ENCODE peak calls at places on chromosome 11, in four cellular contexts. W is K562, S is GM12878, I is HepG2. E is an unnamed sample.

GRCh38 chr11:6022954-6023353 is 7.6 kb downstream of the OR56A1 start:
- DNase-seq in W (peak), S (peak), I (peak), E (no peak)

GRCh38 chr11:29333993-29334780 is 682.6 kb downstream of the KCNA4 start:
- DNase-seq in W (peak), S (peak), I (peak), E (no peak)

GRCh38 chr11:27553186-27553585 is 46.6 kb upstream of the LIN7C start:
- DNase-seq in W (no peak), S (no peak), I (no peak), E (no peak)

GRCh38 chr11:71998649-71999310 is at the start of gene IL18BP:
- DNase-seq in W (no peak), S (peak), I (no peak), E (no peak)

GRCh38 chr11:43879789-43880639 is 617 bp upstream of the ALKBH3 start:
- DNase-seq in W (peak), S (no peak), I (no peak), E (no peak)

GRCh38 chr11:14422052-14422813 is 63.2 kb upstream of the RRAS2 start:
- DNase-seq in W (peak), S (no peak), I (peak), E (peak)

GRCh38 chr11:8593935-8594909 is at the start of gene STK33:
- DNase-seq in W (no peak), S (no peak), I (peak), E (peak)

GRCh38 chr11:38256436-38256835 is 1658.4 kb upstream of the RAG2 start:
- DNase-seq in W (no peak), S (no peak), I (no peak), E (no peak)

GRCh38 chr11:121425818-121426217 is 26.3 kb upstream of the SORL1 start:
- DNase-seq in W (no peak), S (no peak), I (no peak), E (no peak)

GRCh38 chr11:46686886-46687810 is 13.3 kb downstream of the ARHGAP1 start:
- DNase-seq in W (no peak), S (no peak), I (no peak), E (no peak)

GRCh38 chr11:95111923-95112540 is 22.4 kb downstream of the ENDOD1 start:
- DNase-seq in W (no peak), S (no peak), I (no peak), E (no peak)

DNA sequence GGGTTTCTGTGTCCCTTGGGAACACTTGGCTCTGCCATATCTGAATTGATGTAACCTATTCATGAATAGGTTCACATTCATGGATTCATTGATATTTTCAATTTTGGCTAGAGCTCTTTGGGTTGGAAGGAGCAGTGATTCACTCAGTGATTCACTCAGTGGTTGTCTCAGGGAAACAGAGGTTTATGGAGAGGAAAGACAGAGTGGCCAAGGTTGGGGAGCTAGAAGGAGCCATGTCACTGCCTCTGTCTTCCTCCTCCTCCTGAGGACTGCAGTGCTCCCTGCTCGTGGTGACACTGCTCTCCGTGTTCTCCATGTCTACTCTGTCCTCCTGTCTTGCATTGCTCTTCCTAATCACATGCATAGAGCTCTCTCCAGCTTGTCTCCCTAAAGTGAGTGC is 17.4 kb downstream of the CEP164 start:
- DNase-seq in W (no peak), S (no peak), I (no peak), E (no peak)
- TF ChIP-seq GABPA in W (no peak), S (no peak), I (no peak), E (no peak)

DNA sequence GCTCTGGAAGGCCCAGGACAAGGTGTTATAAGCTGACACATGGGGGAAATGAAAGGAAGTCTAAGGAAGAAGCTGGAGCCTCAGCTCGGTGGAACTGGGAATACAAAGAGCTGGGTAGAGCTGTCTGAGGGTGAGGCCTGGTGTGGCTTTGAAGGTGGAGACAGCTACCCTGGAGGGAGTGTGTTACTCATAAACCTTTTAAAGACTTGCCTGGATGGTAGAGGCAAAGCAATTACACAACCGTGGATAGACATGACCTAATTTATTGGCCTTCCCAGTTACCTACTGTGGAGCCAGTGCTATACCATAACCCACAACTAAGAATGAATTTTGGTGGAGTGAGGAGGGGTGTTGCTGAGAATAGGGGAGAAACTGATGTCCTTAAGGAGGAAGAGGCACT is 22.6 kb downstream of the EXPH5 start:
- DNase-seq in W (no peak), S (no peak), I (no peak), E (no peak)
- TF ChIP-seq SRF in W (no peak), S (no peak), I (no peak), E (no peak)

GRCh38 chr11:76768091-76769047 is 14.8 kb upstream of the TSKU start:
- DNase-seq in W (no peak), S (no peak), I (peak), E (no peak)
- TF ChIP-seq GABPA in W (no peak), S (no peak), I (no peak), E (no peak)

GRCh38 chr11:60251485-60252207 is 8.7 kb upstream of the MS4A4E start:
- DNase-seq in W (peak), S (peak), I (peak), E (no peak)
- TF ChIP-seq SRF in W (no peak), S (no peak), I (no peak), E (no peak)

DNA sequence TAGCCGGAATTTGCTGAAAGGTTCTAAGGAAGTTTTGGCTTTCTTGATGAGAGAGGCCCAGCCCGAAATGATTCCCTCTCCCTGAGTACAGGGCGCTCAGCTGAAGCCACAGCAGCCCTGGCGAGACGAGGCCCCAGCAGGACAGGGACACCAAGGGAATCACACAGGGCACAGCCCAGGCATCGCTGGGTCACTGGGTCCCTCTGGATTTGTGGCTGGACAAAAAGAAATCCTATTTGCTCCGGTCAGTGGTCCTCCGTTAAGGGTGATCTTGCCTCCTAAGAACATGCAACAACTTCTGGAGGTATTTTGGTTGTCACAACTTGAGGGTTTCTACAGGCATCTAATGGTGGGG is 6.4 kb downstream of the FGF19 start:
- DNase-seq in W (no peak), S (no peak), I (no peak), E (no peak)
- TF ChIP-seq GABPA in W (no peak), S (no peak), I (no peak), E (no peak)

DNA sequence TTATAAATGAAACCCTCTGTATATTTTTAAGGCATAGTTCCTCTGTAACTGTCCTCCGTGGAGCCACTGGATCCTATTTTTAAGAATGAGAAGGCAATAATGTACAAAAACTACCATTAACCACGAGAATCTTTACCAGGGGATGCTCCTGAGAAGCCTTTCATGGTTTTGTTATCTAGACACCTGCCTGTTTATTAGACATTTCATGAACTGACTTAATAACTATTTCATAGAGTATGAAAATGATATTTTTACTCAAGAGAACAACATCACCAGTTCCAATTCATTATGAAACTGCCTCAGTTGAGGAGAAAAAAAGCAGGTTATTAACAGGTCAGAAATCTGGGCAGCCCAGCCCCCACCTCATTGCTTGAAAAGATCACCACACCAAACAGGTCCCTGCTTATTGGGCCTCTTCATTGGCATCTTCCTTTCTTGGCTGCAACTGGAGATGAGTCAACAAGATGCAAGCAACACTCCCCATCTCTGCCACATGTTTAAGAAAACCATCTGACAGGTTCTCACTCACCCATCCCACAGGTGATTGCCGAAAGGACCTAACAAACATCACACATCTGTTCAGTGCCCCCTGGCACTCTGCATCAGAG is 27.8 kb downstream of the ETS1 start:
- DNase-seq in W (no peak), S (no peak), I (no peak), E (no peak)
- TF ChIP-seq SRF in W (no peak), S (no peak), I (no peak), E (no peak)

DNA sequence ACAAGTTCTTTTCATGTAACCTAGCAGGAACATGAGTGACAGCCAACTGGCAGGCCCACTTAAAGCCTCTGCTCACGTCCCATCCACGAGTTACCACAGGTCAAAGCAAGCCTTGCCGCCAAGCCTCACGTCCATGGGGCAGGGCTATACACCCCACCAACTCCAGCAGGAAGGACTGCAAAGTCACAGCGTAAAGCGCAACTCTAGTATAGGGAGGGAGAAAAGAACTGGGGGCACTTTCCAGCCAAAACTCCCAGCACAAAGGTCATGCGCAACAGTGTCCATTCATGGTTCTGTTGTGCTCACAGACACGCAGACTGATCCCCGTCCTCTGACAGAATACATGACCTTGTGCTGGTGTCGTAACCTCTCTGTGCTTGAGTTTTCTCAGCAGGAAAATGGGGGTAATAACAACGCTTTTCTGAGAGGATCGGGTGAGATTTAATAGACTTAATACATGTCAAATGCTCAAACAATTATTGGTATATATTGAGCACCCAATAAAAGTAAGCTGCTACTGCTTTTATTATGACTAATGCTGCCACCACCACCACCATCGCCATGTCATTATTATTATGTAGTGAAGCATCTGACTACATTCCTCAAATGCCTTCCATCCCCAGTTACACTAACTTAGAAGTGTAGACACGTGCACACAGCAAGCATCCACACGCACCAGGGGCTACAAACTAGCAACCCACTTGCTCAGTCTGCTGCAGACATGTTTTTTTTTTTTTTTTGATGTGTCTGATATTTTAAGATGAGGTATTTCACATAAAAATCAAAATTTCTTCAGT is 104.4 kb upstream of the PARVA start:
- DNase-seq in W (no peak), S (no peak), I (peak), E (no peak)
- TF ChIP-seq GABPA in W (no peak), S (no peak), I (no peak), E (no peak)

GRCh38 chr11:68122936-68123539 is 1.9 kb upstream of the CHKA start:
- DNase-seq in W (no peak), S (no peak), I (peak), E (no peak)

GRCh38 chr11:68125164-68125563 is 4.0 kb upstream of the CHKA start:
- DNase-seq in W (no peak), S (no peak), I (no peak), E (no peak)

GRCh38 chr11:68128682-68129327 is 7.6 kb upstream of the CHKA start:
- DNase-seq in W (peak), S (no peak), I (peak), E (no peak)

GRCh38 chr11:68130121-68130520 is 8.9 kb upstream of the CHKA start:
- DNase-seq in W (no peak), S (no peak), I (no peak), E (no peak)

GRCh38 chr11:68127791-68128681 is 6.8 kb upstream of the CHKA start:
- DNase-seq in W (peak), S (no peak), I (peak), E (peak)
- TF ChIP-seq SRF in W (no peak), S (no peak), I (no peak), E (no peak)

GRCh38 chr11:120019191-120019590 is 118.7 kb downstream of the TRIM29 start:
- DNase-seq in W (no peak), S (no peak), I (no peak), E (no peak)
- TF ChIP-seq GABPA in W (no peak), S (no peak), I (no peak), E (no peak)